ENCODE peak calls at places on chromosomes 5 and 9, in five cellular contexts. M is HCT116; T is T-cell; D is stimulated activated naive CD4-positive, alpha-beta T cell; O is Daoy. P is an unnamed sample.

GRCh38 chr5:149114403-149115312 is 26.6 kb upstream of the ABLIM3 start:
- DNase-seq in M (peak), T (peak), D (no peak), O (peak), P (peak)

GRCh38 chr5:105952875-105953274 is 1717.9 kb downstream of the EFNA5 start:
- DNase-seq in M (no peak), T (no peak), D (no peak), O (no peak), P (peak)

GRCh38 chr5:141958113-141958512 is at the start of gene PCDH12:
- DNase-seq in M (no peak), T (no peak), D (no peak), O (peak), P (no peak)

GRCh38 chr9:137157618-137158502 is 12.0 kb downstream of the LRRC26 start:
- DNase-seq in M (no peak), T (no peak), D (no peak), O (no peak), P (no peak)

GRCh38 chr9:126206099-126206498 is 120.5 kb upstream of the MVB12B start:
- DNase-seq in M (no peak), T (no peak), D (no peak), O (no peak), P (no peak)

GRCh38 chr5:55289808-55290207 is 17.7 kb downstream of the DHX29 start:
- DNase-seq in M (no peak), T (no peak), D (no peak), O (no peak), P (no peak)

GRCh38 chr5:72662936-72663335 is 153.5 kb upstream of the TNPO1 start:
- DNase-seq in M (no peak), T (no peak), D (no peak), O (no peak), P (no peak)

GRCh38 chr9:71663931-71664459 is 104.3 kb downstream of the CEMIP2 start:
- DNase-seq in M (no peak), T (no peak), D (no peak), O (peak), P (no peak)

GRCh38 chr9:121225240-121225639 is 23.6 kb upstream of the RAB14 start:
- DNase-seq in M (no peak), T (no peak), D (no peak), O (no peak), P (no peak)

GRCh38 chr9:93166699-93167098 is 17.2 kb upstream of the WNK2 start:
- DNase-seq in M (no peak), T (no peak), D (no peak), O (no peak), P (no peak)

GRCh38 chr9:6920040-6920439 is 162.3 kb downstream of the KDM4C start:
- DNase-seq in M (no peak), T (no peak), D (no peak), O (no peak), P (no peak)

GRCh38 chr5:172418847-172419810 is 35.2 kb downstream of the SH3PXD2B start:
- DNase-seq in M (no peak), T (no peak), D (no peak), O (no peak), P (no peak)

GRCh38 chr5:65262590-65263189 is 219.0 kb downstream of the ADAMTS6 start:
- DNase-seq in M (no peak), T (no peak), D (no peak), O (peak), P (peak)

GRCh38 chr5:1437452-1437851 is 7.8 kb downstream of the SLC6A3 start:
- DNase-seq in M (peak), T (no peak), D (no peak), O (peak), P (no peak)

GRCh38 chr9:6644346-6645152 is 980 bp downstream of the GLDC start:
- DNase-seq in M (no peak), T (no peak), D (no peak), O (peak), P (no peak)

GRCh38 chr9:96219615-96220257 is 82.2 kb downstream of the HSD17B3 start:
- DNase-seq in M (no peak), T (peak), D (no peak), O (peak), P (peak)

GRCh38 chr5:158590936-158591863 is 508.5 kb downstream of the EBF1 start:
- DNase-seq in M (no peak), T (no peak), D (no peak), O (peak), P (no peak)

GRCh38 chr9:71721786-71722295 is 46.5 kb downstream of the CEMIP2 start:
- DNase-seq in M (no peak), T (no peak), D (no peak), O (no peak), P (no peak)

GRCh38 chr5:178304016-178304415 is 71.4 kb upstream of the PHYKPL start:
- DNase-seq in M (no peak), T (no peak), D (no peak), O (no peak), P (no peak)

GRCh38 chr5:43429706-43430105 is 17.5 kb upstream of the CCL28 start:
- DNase-seq in M (no peak), T (no peak), D (no peak), O (no peak), P (no peak)

GRCh38 chr9:106286249-106286648 is 576.7 kb upstream of the ZNF462 start:
- DNase-seq in M (no peak), T (no peak), D (no peak), O (peak), P (peak)

GRCh38 chr5:179793470-179794139 is at the start of gene LTC4S:
- DNase-seq in M (no peak), T (peak), D (peak), O (peak), P (no peak)

GRCh38 chr5:69364414-69364813 is 4.9 kb downstream of the AK6 start:
- DNase-seq in M (peak), T (no peak), D (no peak), O (no peak), P (no peak)

GRCh38 chr5:177442066-177442836 is 4.4 kb upstream of the PRR7 start:
- DNase-seq in M (no peak), T (no peak), D (no peak), O (no peak), P (no peak)

GRCh38 chr5:178502401-178503100 is 87.6 kb downstream of the COL23A1 start:
- DNase-seq in M (no peak), T (no peak), D (no peak), O (peak), P (no peak)

GRCh38 chr5:150006318-150006717 is 5.8 kb downstream of the HMGXB3 start:
- DNase-seq in M (no peak), T (no peak), D (no peak), O (no peak), P (no peak)

GRCh38 chr5:168362097-168362885 is 70.8 kb downstream of the WWC1 start:
- DNase-seq in M (no peak), T (no peak), D (no peak), O (no peak), P (no peak)

GRCh38 chr9:2673161-2673560 is 44.1 kb upstream of the KCNV2 start:
- DNase-seq in M (no peak), T (no peak), D (no peak), O (no peak), P (no peak)

GRCh38 chr9:18490591-18491370 is 16.8 kb downstream of the ADAMTSL1 start:
- DNase-seq in M (no peak), T (no peak), D (no peak), O (peak), P (no peak)

GRCh38 chr5:169592937-169593650 is 9.5 kb downstream of the SPDL1 start:
- DNase-seq in M (no peak), T (no peak), D (no peak), O (peak), P (no peak)

GRCh38 chr5:56110646-56111403 is 116.1 kb upstream of the IL6ST start:
- DNase-seq in M (no peak), T (no peak), D (no peak), O (no peak), P (no peak)

GRCh38 chr5:113692466-113693204 is 179.1 kb downstream of the YTHDC2 start:
- DNase-seq in M (no peak), T (no peak), D (no peak), O (no peak), P (no peak)

GRCh38 chr5:154486427-154486866 is 8.4 kb upstream of the HAND1 start:
- DNase-seq in M (no peak), T (no peak), D (no peak), O (no peak), P (no peak)

GRCh38 chr9:79572032-79572890 is 496 bp downstream of the TLE4 start:
- DNase-seq in M (no peak), T (peak), D (peak), O (peak), P (no peak)

P was measured in COLO829.